ENCODE peak calls at places on chromosomes 2 and 18, in ten cellular contexts. V is astrocyte; Y is IMR-90; E is fibroblast of lung; C is pancreas; R is CD4-positive, CD25-positive, alpha-beta regulatory T cell; M is dorsolateral prefrontal cortex; N is tibial artery; P is CD4-positive, alpha-beta memory T cell; T is psoas muscle. X is an unnamed sample.

GRCh38 chr2:139864821-139865302 is 1084.7 kb upstream of the NXPH2 start:
- DNase-seq in E (peak; percentile 0), V (no peak), P (no peak), R (no peak), N (no peak), Y (no peak), M (no peak), C (no peak), T (no peak), X (no peak)

GRCh38 chr2:43174368-43175186 is 51.8 kb downstream of the ZFP36L2 start:
- DNase-seq in Y (no peak), E (no peak), V (no peak), P (peak; percentile 88), N (peak; percentile 42), C (no peak), T (no peak), R (peak; percentile 86), M (no peak), X (no peak)

GRCh38 chr2:63769915-63770314 is 71.8 kb upstream of the UGP2 start:
- DNase-seq in Y (no peak), P (no peak), T (no peak), N (no peak), M (no peak), R (no peak), E (no peak), V (no peak), C (no peak), X (no peak)

GRCh38 chr2:9053534-9053931 is 50.0 kb upstream of the MBOAT2 start:
- DNase-seq in Y (no peak), N (no peak), C (no peak), M (no peak), E (peak; percentile 42), V (peak; percentile 35), R (no peak), T (no peak), P (no peak), X (no peak)

GRCh38 chr18:48727685-48728084 is 188.9 kb downstream of the CTIF start:
- DNase-seq in T (no peak), R (no peak), M (no peak), P (no peak), C (no peak), V (peak; percentile 33), Y (no peak), E (no peak), N (no peak), X (no peak)

GRCh38 chr18:160831-161570 is 2.6 kb downstream of the USP14 start:
- DNase-seq in Y (no peak), T (no peak), M (no peak), N (no peak), R (no peak), V (peak; percentile 67), E (peak; percentile 69), P (no peak), C (no peak), X (no peak)

GRCh38 chr18:49730951-49731391 is 82.4 kb downstream of the ACAA2 start:
- DNase-seq in T (no peak), P (no peak), R (no peak), C (no peak), Y (no peak), N (no peak), E (no peak), V (no peak), M (no peak), X (no peak)

GRCh38 chr2:170923799-170924198 is 5.3 kb upstream of the GORASP2 start:
- DNase-seq in R (no peak), V (no peak), C (no peak), E (no peak), Y (no peak), N (no peak), M (no peak), P (no peak), T (no peak), X (no peak)

GRCh38 chr2:67311536-67311935 is 85.6 kb upstream of the ETAA1 start:
- DNase-seq in E (peak; percentile 91), C (no peak), M (no peak), V (peak; percentile 91), T (no peak), N (no peak), Y (peak; percentile 89), P (no peak), R (no peak), X (no peak)

GRCh38 chr2:236705295-236706114 is 135.9 kb downstream of the ACKR3 start:
- DNase-seq in R (no peak), Y (no peak), P (no peak), V (no peak), C (no peak), N (no peak), E (no peak), T (peak; percentile 49), M (no peak), X (no peak)

GRCh38 chr18:58249677-58250076 is 205.7 kb downstream of the NEDD4L start:
- DNase-seq in T (no peak), R (no peak), M (no peak), Y (peak; percentile 17), E (no peak), C (no peak), P (no peak), V (no peak), N (no peak), X (no peak)

GRCh38 chr2:232362174-232362913 is 16.2 kb upstream of the ALPP start:
- DNase-seq in E (no peak), C (no peak), R (no peak), T (no peak), N (no peak), P (no peak), V (no peak), M (no peak), Y (no peak), X (no peak)

GRCh38 chr2:9782197-9782719 is 61.0 kb upstream of the TAF1B start:
- DNase-seq in M (no peak), P (peak; percentile 82), N (no peak), Y (no peak), C (no peak), R (peak; percentile 76), T (no peak), E (no peak), V (no peak), X (no peak)

DNA sequence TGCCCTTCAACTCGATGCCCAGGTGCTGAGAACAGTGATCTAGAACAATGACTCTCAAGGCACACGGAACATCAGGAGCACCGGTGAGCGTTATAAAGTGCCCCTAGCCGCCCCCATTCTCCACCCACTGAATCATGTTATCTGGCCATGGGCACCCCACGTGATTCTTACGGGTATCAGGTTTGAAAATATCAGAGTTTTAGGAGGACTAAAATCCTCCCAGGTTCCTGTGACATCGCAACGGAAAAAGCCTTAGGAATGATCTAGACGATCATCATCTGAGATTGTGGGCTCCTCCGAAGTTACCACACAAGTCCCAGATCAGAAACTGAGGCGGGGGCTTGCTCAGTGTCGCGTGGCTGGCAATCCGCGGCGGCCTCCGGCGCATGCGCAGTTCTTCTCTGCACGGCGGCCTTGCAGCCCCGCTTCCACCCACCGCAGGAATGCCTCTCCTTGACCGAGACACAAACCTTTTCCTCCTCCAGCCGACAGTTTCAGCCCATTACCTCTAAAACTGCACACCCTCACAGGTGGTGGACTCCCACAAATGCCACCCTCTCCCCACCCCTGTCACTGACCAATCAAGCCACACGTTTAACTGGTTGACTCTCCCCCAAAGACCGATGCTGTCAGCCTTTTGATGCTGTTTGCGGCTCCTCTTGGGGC is 5.8 kb upstream of the MRPL33 start:
- DNase-seq in E (peak; percentile 66), V (peak; percentile 48), N (peak; percentile 38), P (peak; percentile 40), R (peak; percentile 34), T (peak; percentile 69), M (no peak), C (peak; percentile 84), Y (no peak), X (no peak)
- H3K27ac ChIP-seq in E (no peak overlapping the region), V (no peak overlapping the region), N (peak overlapping the region; percentile 48), P (no peak overlapping the region), R (no peak overlapping the region), T (no peak overlapping the region), M (no peak overlapping the region), C (peak overlapping the region; percentile 90), Y (no peak overlapping the region), X (no peak overlapping the region)

DNA sequence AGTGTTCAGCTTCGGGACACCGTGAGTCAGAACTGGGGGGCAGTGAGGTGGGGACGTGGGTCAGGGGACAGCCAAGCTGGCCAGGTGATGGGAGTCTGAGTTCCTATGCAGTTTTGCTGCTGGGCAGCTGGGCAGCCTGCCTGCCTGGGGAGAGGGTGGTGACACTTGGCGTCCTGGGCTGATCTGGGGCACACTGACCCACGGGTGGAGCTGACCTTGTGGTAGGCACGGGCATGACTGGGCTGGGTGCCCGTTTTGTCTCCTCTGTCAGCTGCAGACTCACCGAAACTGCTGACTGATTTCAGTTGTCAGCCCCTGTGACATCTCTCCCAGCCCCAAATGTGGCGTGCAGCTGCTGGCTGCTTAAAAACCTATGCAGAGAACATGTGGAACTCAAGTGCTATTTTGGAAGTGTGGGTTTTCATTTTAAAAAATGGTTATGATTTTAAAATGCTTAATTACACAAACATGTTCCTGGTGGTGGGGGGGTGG is 32.6 kb upstream of the E2F6 start:
- DNase-seq in N (peak; percentile 70), E (no peak), R (no peak), P (no peak), V (no peak), Y (no peak), T (peak; percentile 85), M (peak; percentile 86), C (peak; percentile 68), X (peak; percentile 75)
- H3K27ac ChIP-seq in N (no peak overlapping the region), E (no peak overlapping the region), R (no peak overlapping the region), P (no peak overlapping the region), V (no peak overlapping the region), Y (no peak overlapping the region), T (peak overlapping the region; percentile 79), M (peak overlapping the region; percentile 88), C (no peak overlapping the region), X (peak overlapping the region; percentile 75)

DNA sequence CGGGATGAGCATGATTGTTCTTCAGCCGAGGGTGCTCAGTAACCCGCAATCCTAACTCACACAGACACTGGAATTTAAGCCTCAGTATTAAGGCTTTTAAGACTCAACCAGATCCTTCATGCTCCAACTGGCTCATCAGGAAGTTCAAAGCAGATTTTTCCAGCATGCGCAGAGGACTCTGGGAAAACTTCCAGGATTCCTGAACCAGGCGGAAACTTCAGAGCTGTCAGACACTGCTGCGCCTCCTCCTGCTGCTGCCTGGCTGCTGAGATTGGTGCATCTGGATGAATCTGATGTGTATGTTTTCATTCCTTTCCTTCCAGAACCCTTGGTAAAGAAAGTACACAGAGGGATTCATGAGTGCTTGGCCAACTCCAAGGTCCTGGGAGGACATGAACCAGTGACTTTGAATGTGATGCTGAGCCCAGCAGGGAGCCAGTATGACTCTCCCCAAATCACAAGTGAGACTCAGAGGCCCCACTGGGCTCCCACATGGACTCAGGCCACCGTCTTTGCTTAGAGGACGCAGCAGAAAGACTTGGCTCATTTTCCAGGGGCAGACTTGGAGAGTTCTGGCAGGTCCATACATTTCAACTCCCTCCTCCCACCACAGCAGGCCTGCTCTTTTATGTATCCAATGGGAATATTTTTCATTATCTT is 143.5 kb upstream of the HDAC4 start:
- DNase-seq in M (no peak), Y (no peak), T (no peak), V (peak; percentile 7), R (no peak), C (no peak), N (no peak), P (no peak), E (peak; percentile 12), X (no peak)
- H3K27ac ChIP-seq in M (no peak overlapping the region), Y (no peak overlapping the region), T (no peak overlapping the region), V (no peak overlapping the region), R (no peak overlapping the region), C (no peak overlapping the region), N (no peak overlapping the region), P (no peak overlapping the region), E (no peak overlapping the region), X (no peak overlapping the region)

DNA sequence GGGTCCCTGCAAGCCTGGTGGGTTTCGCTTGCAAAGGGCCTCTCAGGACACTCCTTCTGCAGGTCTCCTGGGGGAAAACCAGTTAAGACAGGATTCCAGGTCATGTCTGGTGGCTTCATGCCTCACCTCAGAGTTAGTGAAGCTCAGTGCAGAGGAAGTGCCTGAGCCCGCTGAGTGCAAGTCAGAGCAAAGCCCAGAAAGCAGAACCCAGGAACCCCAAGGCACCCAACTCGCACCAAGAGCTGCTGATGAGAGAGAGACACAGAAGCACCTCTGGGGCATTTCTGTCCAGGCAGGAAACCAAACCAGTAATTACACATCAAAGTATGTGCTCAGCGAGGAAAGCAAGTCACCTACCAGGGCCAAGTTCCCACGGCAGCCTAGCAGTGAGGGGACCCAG is 78.4 kb downstream of the ARHGEF4 start:
- DNase-seq in T (no peak), P (no peak), M (no peak), R (no peak), C (no peak), Y (no peak), E (no peak), V (no peak), N (no peak), X (no peak)
- H3K27ac ChIP-seq in T (no peak overlapping the region), P (no peak overlapping the region), M (no peak overlapping the region), R (no peak overlapping the region), C (no peak overlapping the region), Y (no peak overlapping the region), E (no peak overlapping the region), V (no peak overlapping the region), N (no peak overlapping the region), X (no peak overlapping the region)